ENCODE peak calls at places on chromosome 20, in four cellular contexts. One of them, this sample, is unnamed.

GRCh38 chr20:59386819-59387218 is 86.4 kb downstream of the EDN3 start:
- DNase-seq in HEK293T: no peak
- DNase-seq in amniotic epithelial cell: no peak
- DNase-seq in effector memory CD8-positive, alpha-beta T cell: no peak
- DNase-seq in this sample: no peak

GRCh38 chr20:62730481-62730880 is 21.8 kb downstream of the NTSR1 start:
- DNase-seq in amniotic epithelial cell: no peak
- DNase-seq in effector memory CD8-positive, alpha-beta T cell: no peak
- DNase-seq in HEK293T: no peak
- DNase-seq in this sample: no peak

GRCh38 chr20:38094373-38094775 is 60.8 kb downstream of the RPRD1B start:
- DNase-seq in effector memory CD8-positive, alpha-beta T cell: peak; percentile 14
- DNase-seq in HEK293T: no peak
- DNase-seq in amniotic epithelial cell: peak; percentile 74
- DNase-seq in this sample: no peak

GRCh38 chr20:46954490-46955038 is 59.9 kb downstream of the EYA2 start:
- DNase-seq in HEK293T: no peak
- DNase-seq in effector memory CD8-positive, alpha-beta T cell: no peak
- DNase-seq in amniotic epithelial cell: peak; percentile 82
- DNase-seq in this sample: no peak

GRCh38 chr20:38159539-38159938 is 5.5 kb downstream of the TGM2 start:
- DNase-seq in amniotic epithelial cell: no peak
- DNase-seq in effector memory CD8-positive, alpha-beta T cell: no peak
- DNase-seq in HEK293T: no peak
- DNase-seq in this sample: no peak

GRCh38 chr20:5947276-5947675 is 3.1 kb downstream of the TRMT6 start:
- DNase-seq in effector memory CD8-positive, alpha-beta T cell: no peak
- DNase-seq in HEK293T: no peak
- DNase-seq in amniotic epithelial cell: no peak
- DNase-seq in this sample: no peak

GRCh38 chr20:34638532-34638931 is 38.4 kb downstream of the PIGU start:
- DNase-seq in effector memory CD8-positive, alpha-beta T cell: no peak
- DNase-seq in HEK293T: no peak
- DNase-seq in amniotic epithelial cell: no peak
- DNase-seq in this sample: no peak

GRCh38 chr20:41984031-41984430 is 365.9 kb upstream of the CHD6 start:
- DNase-seq in effector memory CD8-positive, alpha-beta T cell: no peak
- DNase-seq in amniotic epithelial cell: no peak
- DNase-seq in HEK293T: no peak
- DNase-seq in this sample: no peak

GRCh38 chr20:62641749-62642665 is at the start of gene SLCO4A1:
- DNase-seq in amniotic epithelial cell: peak; percentile 20
- DNase-seq in HEK293T: peak; percentile 84
- DNase-seq in effector memory CD8-positive, alpha-beta T cell: peak; percentile 79
- DNase-seq in this sample: peak; percentile 83

GRCh38 chr20:54379893-54380292 is 95.5 kb upstream of the DOK5 start:
- DNase-seq in HEK293T: no peak
- DNase-seq in effector memory CD8-positive, alpha-beta T cell: no peak
- DNase-seq in amniotic epithelial cell: no peak
- DNase-seq in this sample: no peak

GRCh38 chr20:10034717-10035571 is at the start of gene ANKEF1:
- DNase-seq in HEK293T: peak; percentile 79
- DNase-seq in amniotic epithelial cell: peak; percentile 36
- DNase-seq in effector memory CD8-positive, alpha-beta T cell: peak; percentile 70
- DNase-seq in this sample: peak; percentile 68

GRCh38 chr20:11200423-11200822 is 526.6 kb upstream of the JAG1 start:
- DNase-seq in HEK293T: no peak
- DNase-seq in effector memory CD8-positive, alpha-beta T cell: no peak
- DNase-seq in amniotic epithelial cell: no peak
- DNase-seq in this sample: no peak

GRCh38 chr20:52926505-52926904 is 45.7 kb upstream of the TSHZ2 start:
- DNase-seq in HEK293T: no peak
- DNase-seq in effector memory CD8-positive, alpha-beta T cell: no peak
- DNase-seq in amniotic epithelial cell: no peak
- DNase-seq in this sample: no peak

GRCh38 chr20:9740486-9740885 is 98.4 kb downstream of the PAK5 start:
- DNase-seq in amniotic epithelial cell: no peak
- DNase-seq in effector memory CD8-positive, alpha-beta T cell: no peak
- DNase-seq in HEK293T: no peak
- DNase-seq in this sample: no peak